ENCODE peak calls at places on chromosomes 16 and 17, in five cellular contexts. One of them, this sample, is unnamed.

GRCh38 chr17:59856859-59857794 is 35.6 kb downstream of the TUBD1 start:
- DNase-seq in MV-4-11: no peak
- DNase-seq in endothelial cell: no peak
- DNase-seq in activated naive CD8-positive, alpha-beta T cell treated with anti-CD3 and anti-CD28 coated beads, Interleukin-2, amount 10 ng/mL, durations not matched to agents 7 days and 5 days: no peak
- DNase-seq in cardiac muscle cell: no peak
- DNase-seq in this sample: peak; percentile 54

GRCh38 chr16:69703638-69704037 is 22.7 kb downstream of the NQO1 start:
- DNase-seq in MV-4-11: no peak
- DNase-seq in endothelial cell: no peak
- DNase-seq in activated naive CD8-positive, alpha-beta T cell treated with anti-CD3 and anti-CD28 coated beads, Interleukin-2, amount 10 ng/mL, durations not matched to agents 7 days and 5 days: no peak
- DNase-seq in cardiac muscle cell: peak; percentile 65
- DNase-seq in this sample: no peak

GRCh38 chr17:62703269-62703775 is 75.9 kb downstream of the MRC2 start:
- DNase-seq in MV-4-11: no peak
- DNase-seq in endothelial cell: no peak
- DNase-seq in activated naive CD8-positive, alpha-beta T cell treated with anti-CD3 and anti-CD28 coated beads, Interleukin-2, amount 10 ng/mL, durations not matched to agents 7 days and 5 days: peak; percentile 39
- DNase-seq in cardiac muscle cell: no peak
- DNase-seq in this sample: no peak

GRCh38 chr17:37671028-37671812 is 28.0 kb upstream of the DDX52 start:
- DNase-seq in MV-4-11: no peak
- DNase-seq in endothelial cell: no peak
- DNase-seq in activated naive CD8-positive, alpha-beta T cell treated with anti-CD3 and anti-CD28 coated beads, Interleukin-2, amount 10 ng/mL, durations not matched to agents 7 days and 5 days: no peak
- DNase-seq in cardiac muscle cell: no peak
- DNase-seq in this sample: peak; percentile 65

GRCh38 chr16:10827691-10828341 is 9.2 kb upstream of the TVP23A start:
- DNase-seq in MV-4-11: no peak
- DNase-seq in endothelial cell: no peak
- DNase-seq in activated naive CD8-positive, alpha-beta T cell treated with anti-CD3 and anti-CD28 coated beads, Interleukin-2, amount 10 ng/mL, durations not matched to agents 7 days and 5 days: no peak
- DNase-seq in cardiac muscle cell: peak; percentile 95
- DNase-seq in this sample: no peak

GRCh38 chr16:85473909-85474640 is 139.0 kb upstream of the GSE1 start:
- DNase-seq in MV-4-11: no peak
- DNase-seq in endothelial cell: no peak
- DNase-seq in activated naive CD8-positive, alpha-beta T cell treated with anti-CD3 and anti-CD28 coated beads, Interleukin-2, amount 10 ng/mL, durations not matched to agents 7 days and 5 days: no peak
- DNase-seq in cardiac muscle cell: no peak
- DNase-seq in this sample: peak; percentile 70

GRCh38 chr17:15185625-15185991 is 79.5 kb downstream of the PMP22 start:
- DNase-seq in MV-4-11: peak; percentile 95
- DNase-seq in endothelial cell: no peak
- DNase-seq in activated naive CD8-positive, alpha-beta T cell treated with anti-CD3 and anti-CD28 coated beads, Interleukin-2, amount 10 ng/mL, durations not matched to agents 7 days and 5 days: no peak
- DNase-seq in cardiac muscle cell: peak; percentile 83
- DNase-seq in this sample: no peak

GRCh38 chr16:14286381-14287230 is 215.5 kb downstream of the MRTFB start:
- DNase-seq in MV-4-11: no peak
- DNase-seq in endothelial cell: no peak
- DNase-seq in activated naive CD8-positive, alpha-beta T cell treated with anti-CD3 and anti-CD28 coated beads, Interleukin-2, amount 10 ng/mL, durations not matched to agents 7 days and 5 days: peak; percentile 42
- DNase-seq in cardiac muscle cell: no peak
- DNase-seq in this sample: peak; percentile 68

GRCh38 chr17:8382052-8382879 is 727 bp downstream of the RPL26 start:
- DNase-seq in MV-4-11: no peak
- DNase-seq in endothelial cell: no peak
- DNase-seq in activated naive CD8-positive, alpha-beta T cell treated with anti-CD3 and anti-CD28 coated beads, Interleukin-2, amount 10 ng/mL, durations not matched to agents 7 days and 5 days: no peak
- DNase-seq in cardiac muscle cell: peak; percentile 21
- DNase-seq in this sample: no peak

GRCh38 chr17:12047977-12048376 is 27.3 kb downstream of the MAP2K4 start:
- DNase-seq in MV-4-11: no peak
- DNase-seq in endothelial cell: no peak
- DNase-seq in activated naive CD8-positive, alpha-beta T cell treated with anti-CD3 and anti-CD28 coated beads, Interleukin-2, amount 10 ng/mL, durations not matched to agents 7 days and 5 days: no peak
- DNase-seq in cardiac muscle cell: peak; percentile 20
- DNase-seq in this sample: no peak

GRCh38 chr17:2105663-2106062 is 50.8 kb downstream of the HIC1 start:
- DNase-seq in MV-4-11: no peak
- DNase-seq in endothelial cell: no peak
- DNase-seq in activated naive CD8-positive, alpha-beta T cell treated with anti-CD3 and anti-CD28 coated beads, Interleukin-2, amount 10 ng/mL, durations not matched to agents 7 days and 5 days: no peak
- DNase-seq in cardiac muscle cell: no peak
- DNase-seq in this sample: no peak

GRCh38 chr17:49210158-49211029 is at the start of the genes ABI3 and GNGT2:
- DNase-seq in MV-4-11: peak; percentile 35
- DNase-seq in endothelial cell: peak; percentile 50
- DNase-seq in activated naive CD8-positive, alpha-beta T cell treated with anti-CD3 and anti-CD28 coated beads, Interleukin-2, amount 10 ng/mL, durations not matched to agents 7 days and 5 days: peak; percentile 70
- DNase-seq in cardiac muscle cell: peak; percentile 68
- DNase-seq in this sample: peak; percentile 87

GRCh38 chr16:73202176-73202729 is 154.3 kb upstream of the ZFHX3 start:
- DNase-seq in MV-4-11: no peak
- DNase-seq in endothelial cell: no peak
- DNase-seq in activated naive CD8-positive, alpha-beta T cell treated with anti-CD3 and anti-CD28 coated beads, Interleukin-2, amount 10 ng/mL, durations not matched to agents 7 days and 5 days: no peak
- DNase-seq in cardiac muscle cell: peak; percentile 92
- DNase-seq in this sample: no peak

GRCh38 chr17:37792787-37793186 is 47.9 kb upstream of the HNF1B start:
- DNase-seq in MV-4-11: no peak
- DNase-seq in endothelial cell: no peak
- DNase-seq in activated naive CD8-positive, alpha-beta T cell treated with anti-CD3 and anti-CD28 coated beads, Interleukin-2, amount 10 ng/mL, durations not matched to agents 7 days and 5 days: no peak
- DNase-seq in cardiac muscle cell: peak; percentile 6
- DNase-seq in this sample: no peak

GRCh38 chr16:72025404-72026114 is 17.0 kb downstream of the DHODH start:
- DNase-seq in MV-4-11: no peak
- DNase-seq in endothelial cell: no peak
- DNase-seq in activated naive CD8-positive, alpha-beta T cell treated with anti-CD3 and anti-CD28 coated beads, Interleukin-2, amount 10 ng/mL, durations not matched to agents 7 days and 5 days: no peak
- DNase-seq in cardiac muscle cell: no peak
- DNase-seq in this sample: no peak

GRCh38 chr16:59459811-59460210 is 725.7 kb upstream of the GOT2 start:
- DNase-seq in MV-4-11: no peak
- DNase-seq in endothelial cell: no peak
- DNase-seq in activated naive CD8-positive, alpha-beta T cell treated with anti-CD3 and anti-CD28 coated beads, Interleukin-2, amount 10 ng/mL, durations not matched to agents 7 days and 5 days: no peak
- DNase-seq in cardiac muscle cell: no peak
- DNase-seq in this sample: no peak

GRCh38 chr17:76053230-76054111 is 18.8 kb downstream of the SRP68 start:
- DNase-seq in MV-4-11: peak; percentile 65
- DNase-seq in endothelial cell: no peak
- DNase-seq in activated naive CD8-positive, alpha-beta T cell treated with anti-CD3 and anti-CD28 coated beads, Interleukin-2, amount 10 ng/mL, durations not matched to agents 7 days and 5 days: no peak
- DNase-seq in cardiac muscle cell: peak; percentile 72
- DNase-seq in this sample: no peak

GRCh38 chr17:52647411-52647810 is 488.9 kb upstream of the CA10 start:
- DNase-seq in MV-4-11: no peak
- DNase-seq in endothelial cell: no peak
- DNase-seq in activated naive CD8-positive, alpha-beta T cell treated with anti-CD3 and anti-CD28 coated beads, Interleukin-2, amount 10 ng/mL, durations not matched to agents 7 days and 5 days: no peak
- DNase-seq in cardiac muscle cell: no peak
- DNase-seq in this sample: no peak

GRCh38 chr16:25155553-25156460 is 44.3 kb downstream of the LCMT1 start:
- DNase-seq in MV-4-11: peak; percentile 14
- DNase-seq in endothelial cell: no peak
- DNase-seq in activated naive CD8-positive, alpha-beta T cell treated with anti-CD3 and anti-CD28 coated beads, Interleukin-2, amount 10 ng/mL, durations not matched to agents 7 days and 5 days: no peak
- DNase-seq in cardiac muscle cell: peak; percentile 46
- DNase-seq in this sample: no peak

GRCh38 chr16:11082860-11083388 is 138.6 kb downstream of the CLEC16A start:
- DNase-seq in MV-4-11: peak; percentile 5
- DNase-seq in endothelial cell: no peak
- DNase-seq in activated naive CD8-positive, alpha-beta T cell treated with anti-CD3 and anti-CD28 coated beads, Interleukin-2, amount 10 ng/mL, durations not matched to agents 7 days and 5 days: no peak
- DNase-seq in cardiac muscle cell: no peak
- DNase-seq in this sample: no peak

GRCh38 chr16:77424841-77425604 is 9.8 kb downstream of the ADAMTS18 start:
- DNase-seq in MV-4-11: no peak
- DNase-seq in endothelial cell: no peak
- DNase-seq in activated naive CD8-positive, alpha-beta T cell treated with anti-CD3 and anti-CD28 coated beads, Interleukin-2, amount 10 ng/mL, durations not matched to agents 7 days and 5 days: no peak
- DNase-seq in cardiac muscle cell: no peak
- DNase-seq in this sample: no peak

GRCh38 chr16:85055503-85056210 is 28.1 kb downstream of the KIAA0513 start:
- DNase-seq in MV-4-11: peak; percentile 100
- DNase-seq in endothelial cell: no peak
- DNase-seq in activated naive CD8-positive, alpha-beta T cell treated with anti-CD3 and anti-CD28 coated beads, Interleukin-2, amount 10 ng/mL, durations not matched to agents 7 days and 5 days: peak; percentile 69
- DNase-seq in cardiac muscle cell: peak; percentile 72
- DNase-seq in this sample: no peak

GRCh38 chr16:23564964-23565363 is 7.4 kb downstream of the UBFD1 start:
- DNase-seq in MV-4-11: no peak
- DNase-seq in endothelial cell: no peak
- DNase-seq in activated naive CD8-positive, alpha-beta T cell treated with anti-CD3 and anti-CD28 coated beads, Interleukin-2, amount 10 ng/mL, durations not matched to agents 7 days and 5 days: no peak
- DNase-seq in cardiac muscle cell: no peak
- DNase-seq in this sample: no peak